ENCODE peak calls at places on chromosome 15, in eight cellular contexts. U is activated naive CD4-positive, alpha-beta T cell treated with Interleukin-2 at 50 U/mL for 16 hours; S is SIG-M5; G is CD8-positive, alpha-beta T cell; I is MCF 10A; Z is NCI-H1417; L is activated CD4-positive, alpha-beta T cell treated with anti-CD3 and anti-CD28 coated beads, Interleukin-2, amount 10 ng/mL, durations not matched to agents 7 days and 5 days; D is aorta. O is an unnamed sample.

GRCh38 chr15:36390491-36390890 is 188.9 kb upstream of the CDIN1 start:
- DNase-seq in U (no peak), S (no peak), G (no peak), I (no peak), Z (no peak), L (no peak), D (no peak), O (no peak)

GRCh38 chr15:88623061-88623460 is 1.9 kb downstream of the AEN start:
- DNase-seq in U (peak; percentile 68), S (no peak), G (no peak), I (peak; percentile 90), Z (no peak), L (no peak), D (peak; percentile 55), O (peak; percentile 42)

GRCh38 chr15:66862878-66863335 is 160.9 kb downstream of the SMAD6 start:
- DNase-seq in U (peak; percentile 78), S (peak; percentile 5), G (peak; percentile 78), I (peak; percentile 84), Z (peak; percentile 59), L (peak; percentile 80), D (peak; percentile 94), O (peak; percentile 78)

GRCh38 chr15:59170295-59170881 is 36.3 kb upstream of the LDHAL6B start:
- DNase-seq in U (no peak), S (no peak), G (no peak), I (peak; percentile 91), Z (peak; percentile 55), L (no peak), D (peak; percentile 87), O (peak; percentile 93)

GRCh38 chr15:40754574-40754882 is 526 bp downstream of the RMDN3 start:
- DNase-seq in U (peak; percentile 17), S (no peak), G (no peak), I (peak; percentile 6), Z (no peak), L (peak; percentile 28), D (no peak), O (peak; percentile 45)

GRCh38 chr15:88028024-88028423 is 228.5 kb downstream of the NTRK3 start:
- DNase-seq in U (no peak), S (no peak), G (no peak), I (no peak), Z (no peak), L (no peak), D (no peak), O (no peak)

GRCh38 chr15:48352474-48353072 is 21.3 kb downstream of the DUT start:
- DNase-seq in U (peak; percentile 53), S (no peak), G (peak; percentile 63), I (peak; percentile 83), Z (peak; percentile 53), L (peak; percentile 68), D (no peak), O (peak; percentile 84)

GRCh38 chr15:77021803-77022381 is 27.0 kb downstream of the PSTPIP1 start:
- DNase-seq in U (peak; percentile 29), S (no peak), G (peak; percentile 64), I (no peak), Z (no peak), L (peak; percentile 71), D (peak; percentile 71), O (no peak)

GRCh38 chr15:78312551-78312950 is 13.1 kb upstream of the SKIC8 start:
- DNase-seq in U (no peak), S (no peak), G (no peak), I (no peak), Z (no peak), L (no peak), D (no peak), O (no peak)

GRCh38 chr15:82855286-82856092 is 46.1 kb downstream of the WHAMM start:
- DNase-seq in U (no peak), S (no peak), G (no peak), I (no peak), Z (no peak), L (no peak), D (no peak), O (no peak)

GRCh38 chr15:39549912-39550311 is 31.0 kb upstream of the THBS1 start:
- DNase-seq in U (no peak), S (no peak), G (no peak), I (no peak), Z (no peak), L (no peak), D (peak; percentile 73), O (no peak)

GRCh38 chr15:83658406-83658805 is 4.5 kb downstream of the ADAMTSL3 start:
- DNase-seq in U (no peak), S (no peak), G (no peak), I (no peak), Z (no peak), L (no peak), D (no peak), O (no peak)

GRCh38 chr15:59199775-59200465 is 6.7 kb upstream of the LDHAL6B start:
- DNase-seq in U (no peak), S (no peak), G (no peak), I (peak; percentile 61), Z (no peak), L (no peak), D (no peak), O (peak; percentile 77)

GRCh38 chr15:48671381-48672022 is 26.0 kb upstream of the FBN1 start:
- DNase-seq in U (no peak), S (no peak), G (no peak), I (peak; percentile 45), Z (no peak), L (no peak), D (peak; percentile 77), O (no peak)

GRCh38 chr15:74676801-74677200 is 19.0 kb downstream of the EDC3 start:
- DNase-seq in U (no peak), S (no peak), G (no peak), I (no peak), Z (no peak), L (no peak), D (no peak), O (no peak)

GRCh38 chr15:82533801-82534200 is 6.5 kb downstream of the RPS17 start:
- DNase-seq in U (no peak), S (no peak), G (no peak), I (no peak), Z (no peak), L (peak; percentile 2), D (no peak), O (no peak)

GRCh38 chr15:100222349-100222715 is 119.4 kb downstream of the ADAMTS17 start:
- DNase-seq in U (no peak), S (no peak), G (no peak), I (no peak), Z (no peak), L (no peak), D (no peak), O (no peak)